ENCODE peak calls at places on chromosomes 13 and 19, in nine cellular contexts. Q is brain microvascular endothelial cell, V is foreskin fibroblast, F is activated B cell treated with CpG ODN at 0.5 μM for 24 hours, E is tibial artery, Y is thoracic aorta, O is Peyer's patch, X is sigmoid colon, W is dorsolateral prefrontal cortex. P is an unnamed sample.

GRCh38 chr19:32287811-32288227 is 57.6 kb upstream of the ZNF507 start:
- DNase-seq in O (peak), Q (peak), F (no peak), X (peak), Y (peak), E (peak), W (peak), V (peak), P (no peak)

GRCh38 chr19:41131186-41131585 is 17.0 kb downstream of the CYP2F1 start:
- DNase-seq in Q (no peak), O (no peak), Y (no peak), W (no peak), E (no peak), F (no peak), X (no peak), V (no peak), P (no peak)

GRCh38 chr19:803686-804418 is 6.6 kb downstream of the PTBP1 start:
- DNase-seq in E (no peak), O (no peak), Q (no peak), X (no peak), W (no peak), V (no peak), F (no peak), Y (no peak), P (no peak)

GRCh38 chr13:99215466-99215865 is 14.8 kb downstream of the UBAC2 start:
- DNase-seq in X (no peak), E (no peak), Q (no peak), Y (no peak), V (no peak), F (no peak), W (peak), O (peak), P (no peak)

GRCh38 chr19:32351807-32352630 is 6.6 kb downstream of the ZNF507 start:
- DNase-seq in X (no peak), V (no peak), W (no peak), E (no peak), Q (peak), Y (no peak), F (no peak), O (no peak), P (no peak)

GRCh38 chr19:40159744-40160143 is 31.5 kb upstream of the MAP3K10 start:
- DNase-seq in Y (no peak), V (no peak), W (no peak), O (no peak), F (no peak), E (no peak), Q (no peak), X (no peak), P (no peak)

GRCh38 chr19:38685666-38686529 is 38.4 kb downstream of the ACTN4 start:
- DNase-seq in O (no peak), Y (no peak), E (no peak), V (no peak), X (no peak), F (no peak), W (no peak), Q (peak), P (no peak)

GRCh38 chr19:24078688-24079087 is 8.3 kb upstream of the ZNF254 start:
- DNase-seq in V (no peak), O (no peak), Q (no peak), F (no peak), Y (no peak), E (no peak), W (no peak), X (no peak), P (no peak)

GRCh38 chr13:23902975-23903905 is 5.9 kb upstream of the C1QTNF9B start:
- DNase-seq in Y (no peak), X (no peak), F (no peak), Q (no peak), W (no peak), O (no peak), E (no peak), V (no peak), P (no peak)

GRCh38 chr13:52128714-52129700 is at the start of gene NEK5:
- DNase-seq in V (peak), Q (peak), X (peak), F (peak), W (no peak), Y (no peak), E (peak), O (peak), P (peak)

GRCh38 chr19:43711751-43712355 is 4.0 kb upstream of the IRGC start:
- DNase-seq in X (no peak), Q (no peak), O (no peak), E (no peak), F (no peak), W (no peak), V (no peak), Y (no peak), P (no peak)

GRCh38 chr19:2324220-2324948 is 4.0 kb downstream of the LSM7 start:
- DNase-seq in O (peak), F (no peak), V (no peak), X (no peak), Y (no peak), E (no peak), W (no peak), Q (no peak), P (no peak)

GRCh38 chr13:63190219-63190618 is 1774.6 kb upstream of the PCDH20 start:
- DNase-seq in W (no peak), Y (no peak), F (no peak), O (no peak), V (no peak), X (no peak), E (no peak), Q (no peak), P (no peak)

GRCh38 chr13:110575322-110576069 is 14.0 kb upstream of the RAB20 start:
- DNase-seq in V (peak), O (peak), F (no peak), Y (no peak), W (no peak), Q (peak), X (no peak), E (no peak), P (no peak)

GRCh38 chr19:15456441-15456840 is 6.7 kb upstream of the WIZ start:
- DNase-seq in Q (no peak), W (no peak), O (no peak), Y (no peak), X (no peak), E (no peak), V (no peak), F (no peak), P (no peak)

GRCh38 chr13:21625366-21625765 is 21.4 kb upstream of the MICU2 start:
- DNase-seq in X (no peak), O (no peak), Y (no peak), Q (peak), W (no peak), E (no peak), F (no peak), V (no peak), P (no peak)

GRCh38 chr19:5273782-5274181 is 66.8 kb downstream of the PTPRS start:
- DNase-seq in Y (no peak), O (no peak), W (no peak), X (no peak), F (no peak), Q (no peak), V (no peak), E (no peak), P (no peak)

GRCh38 chr13:91360246-91360751 is 12.8 kb downstream of the MIR17HG start:
- DNase-seq in E (no peak), F (no peak), Y (no peak), W (no peak), Q (no peak), V (no peak), X (no peak), O (no peak), P (no peak)

GRCh38 chr19:44848036-44848804 is 2.1 kb downstream of the NECTIN2 start:
- DNase-seq in X (peak), W (no peak), Q (peak), E (peak), V (no peak), F (no peak), O (no peak), Y (no peak), P (no peak)

GRCh38 chr13:41267106-41267505 is 3.7 kb upstream of the MTRF1 start:
- DNase-seq in W (no peak), X (no peak), E (no peak), Y (no peak), V (no peak), O (no peak), Q (no peak), F (no peak), P (no peak)

GRCh38 chr19:11337080-11337479 is 2.4 kb downstream of the RAB3D start:
- DNase-seq in X (no peak), W (no peak), O (no peak), Y (no peak), Q (no peak), E (no peak), V (no peak), F (no peak), P (no peak)

GRCh38 chr13:95300625-95301134 is 571 bp downstream of the ABCC4 start:
- DNase-seq in W (no peak), F (peak), E (no peak), Y (no peak), O (peak), V (peak), Q (peak), X (peak), P (peak)

GRCh38 chr13:45468676-45469075 is 3.9 kb downstream of the COG3 start:
- DNase-seq in X (no peak), Y (no peak), F (no peak), O (no peak), E (no peak), V (no peak), Q (no peak), W (no peak), P (no peak)

GRCh38 chr19:4186087-4186993 is 3.9 kb downstream of the ANKRD24 start:
- DNase-seq in O (peak), F (peak), W (peak), Y (no peak), X (no peak), Q (peak), V (peak), E (peak), P (peak)

GRCh38 chr19:15529774-15530372 is 21.5 kb downstream of the CYP4F22 start:
- DNase-seq in Q (no peak), O (no peak), W (no peak), Y (no peak), V (peak), F (no peak), E (no peak), X (no peak), P (no peak)

GRCh38 chr13:73216381-73216831 is 157.6 kb downstream of the KLF5 start:
- DNase-seq in X (no peak), E (no peak), Y (no peak), Q (no peak), O (no peak), F (no peak), W (no peak), V (no peak), P (no peak)

GRCh38 chr13:63190742-63191141 is 1775.1 kb upstream of the PCDH20 start:
- DNase-seq in F (no peak), X (no peak), O (no peak), Q (peak), W (no peak), V (peak), E (no peak), Y (no peak), P (no peak)

DNA sequence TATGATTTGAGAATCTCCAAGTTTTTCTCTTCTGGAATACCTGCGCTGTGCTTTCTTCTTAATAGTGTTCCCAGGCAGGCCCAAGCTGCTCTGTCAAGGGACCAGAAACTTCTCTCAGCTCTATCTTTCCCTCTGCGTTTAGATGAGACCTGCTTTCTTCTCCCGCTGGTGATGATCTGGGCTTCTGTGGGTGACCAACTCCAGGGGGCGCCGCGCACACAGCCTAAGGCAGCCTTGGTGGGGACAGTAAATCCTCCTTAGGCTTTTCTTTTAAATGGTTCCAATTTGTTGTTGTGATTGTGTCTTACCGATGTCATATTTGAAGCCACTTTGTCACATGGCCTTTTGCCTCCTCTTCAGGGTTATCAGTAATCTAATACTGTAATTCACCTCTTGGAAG is 439.4 kb upstream of the KLF12 start:
- DNase-seq in X (no peak), O (no peak), F (no peak), Q (no peak), V (no peak), W (no peak), E (no peak), Y (no peak), P (no peak)
- TF ChIP-seq CTCF in X (no peak), O (no peak), F (no peak), Q (peak), V (no peak), W (peak), E (no peak), Y (no peak), P (no peak)

DNA sequence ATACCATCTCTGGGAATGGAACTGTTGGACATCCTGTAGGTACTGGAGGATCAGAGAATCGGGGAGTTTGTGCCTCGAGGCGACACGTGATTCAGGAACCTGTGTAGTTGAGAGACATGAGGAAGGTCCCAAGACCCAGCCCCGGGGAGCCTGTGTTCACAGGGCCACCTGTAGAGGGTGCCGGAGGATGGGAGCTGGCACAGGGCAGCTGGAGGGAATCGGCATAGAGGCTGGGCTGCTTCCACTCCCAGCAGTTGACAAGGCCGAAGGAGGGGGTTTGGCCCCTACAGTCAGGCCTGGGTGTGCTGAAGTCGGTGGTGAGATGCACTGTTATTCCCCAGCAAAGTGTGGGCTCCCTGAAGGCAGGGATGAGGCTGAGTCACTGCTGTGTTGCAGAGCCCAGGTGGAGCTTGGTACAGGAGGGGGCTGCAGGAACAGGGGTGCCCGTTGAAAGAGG is 2.5 kb upstream of the ISYNA1 start:
- DNase-seq in F (no peak), V (no peak), Q (no peak), X (no peak), O (no peak), Y (no peak), W (no peak), E (no peak), P (no peak)
- TF ChIP-seq CTCF in F (no peak), V (peak), Q (peak), X (no peak), O (no peak), Y (no peak), W (no peak), E (peak), P (no peak)

DNA sequence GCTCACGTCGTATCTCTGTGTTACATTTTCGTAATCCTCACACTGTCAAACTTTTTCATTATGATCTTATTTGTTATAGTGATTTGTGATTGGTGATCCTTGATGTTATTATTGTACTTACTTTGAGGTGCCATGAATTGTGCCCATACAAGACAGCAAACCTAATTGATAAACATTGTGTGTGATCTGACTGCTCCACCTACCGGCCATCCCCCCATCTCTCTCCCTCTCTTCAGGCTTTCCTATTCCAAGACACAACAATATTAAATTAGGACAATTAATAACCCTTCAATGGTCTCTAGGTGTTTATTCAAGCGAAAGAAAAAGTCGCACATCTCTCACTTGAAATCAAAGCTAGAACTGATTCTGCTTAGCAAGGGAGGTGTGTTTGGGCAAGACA is 349.3 kb downstream of the RBM26 start:
- DNase-seq in W (no peak), E (no peak), Q (no peak), Y (no peak), O (no peak), X (no peak), V (no peak), F (no peak), P (no peak)
- TF ChIP-seq CTCF in W (no peak), E (no peak), Q (no peak), Y (no peak), O (no peak), X (no peak), V (no peak), F (no peak), P (no peak)

GRCh38 chr13:30355405-30355741 is 48.0 kb upstream of the KATNAL1 start:
- DNase-seq in Q (no peak), O (peak), E (no peak), X (no peak), V (no peak), F (peak), W (no peak), Y (no peak), P (no peak)
- TF ChIP-seq CTCF in Q (peak), O (no peak), E (no peak), X (no peak), V (no peak), F (no peak), W (no peak), Y (no peak), P (peak)

GRCh38 chr13:32164622-32165268 is 133.2 kb downstream of the FRY start:
- DNase-seq in W (no peak), X (no peak), Y (no peak), Q (peak), F (no peak), V (peak), E (no peak), O (no peak), P (no peak)
- TF ChIP-seq CTCF in W (no peak), X (no peak), Y (peak), Q (peak), F (no peak), V (peak), E (no peak), O (no peak), P (peak)

GRCh38 chr19:58229255-58229639 is 533 bp downstream of the ZNF544 start:
- DNase-seq in V (peak), F (no peak), E (no peak), Q (peak), O (no peak), Y (no peak), X (no peak), W (no peak), P (no peak)
- TF ChIP-seq CTCF in V (peak), F (no peak), E (no peak), Q (peak), O (no peak), Y (no peak), X (no peak), W (peak), P (no peak)

GRCh38 chr19:13036366-13036976 is 41.2 kb downstream of the NFIX start:
- DNase-seq in E (no peak), W (no peak), X (peak), F (no peak), O (no peak), Y (no peak), V (no peak), Q (peak), P (no peak)
- TF ChIP-seq CTCF in E (no peak), W (no peak), X (no peak), F (no peak), O (no peak), Y (no peak), V (no peak), Q (peak), P (no peak)

GRCh38 chr19:18648971-18649310 is 12.1 kb downstream of the KLHL26 start:
- DNase-seq in X (no peak), Y (no peak), F (no peak), O (no peak), W (no peak), E (peak), V (no peak), Q (peak), P (no peak)
- TF ChIP-seq CTCF in X (no peak), Y (no peak), F (no peak), O (no peak), W (no peak), E (no peak), V (no peak), Q (no peak), P (no peak)

P was measured in mesothelial cell of epicardium.